ENCODE peak calls at places on chromosomes 11 and 22, in six cellular contexts. Y, U, J, D, V and Q are unnamed samples.
A peak's percentile ranks its signal among the peaks of the same experiment; 100 is the strongest.

GRCh38 chr11:134024420-134025085 is 44.3 kb upstream of the JAM3 start:
- DNase-seq in Y (no peak), V (no peak), D (no peak), J (no peak), U (peak; percentile 49), Q (peak; percentile 87)

GRCh38 chr11:57567512-57568329 is at the start of gene UBE2L6:
- DNase-seq in V (peak; percentile 67), J (peak; percentile 70), U (peak; percentile 8), Y (peak; percentile 71), D (no peak), Q (no peak)

GRCh38 chr11:118918128-118918685 is 7.5 kb downstream of the BCL9L start:
- DNase-seq in V (peak; percentile 58), U (peak; percentile 89), J (peak; percentile 84), D (no peak), Y (peak; percentile 92), Q (peak; percentile 70)

GRCh38 chr22:48171294-48171693 is 1408.8 kb downstream of the TBC1D22A start:
- DNase-seq in J (no peak), Y (no peak), U (no peak), D (no peak), V (no peak), Q (no peak)

GRCh38 chr22:44955102-44955501 is 54.7 kb downstream of the PHF21B start:
- DNase-seq in D (no peak), J (no peak), U (no peak), V (no peak), Y (no peak), Q (no peak)

GRCh38 chr22:44455151-44455962 is 42.7 kb downstream of the RTL6 start:
- DNase-seq in U (no peak), J (no peak), Y (no peak), V (peak; percentile 54), D (no peak), Q (peak; percentile 3)

GRCh38 chr22:23116506-23117263 is 25.1 kb downstream of the RSPH14 start:
- DNase-seq in Y (no peak), V (no peak), U (no peak), D (no peak), J (no peak), Q (no peak)

GRCh38 chr11:67484847-67485311 is 2.1 kb downstream of the AIP start:
- DNase-seq in U (no peak), V (peak; percentile 59), J (no peak), Y (peak; percentile 62), D (no peak), Q (no peak)

GRCh38 chr11:134439181-134439580 is 27.1 kb upstream of the B3GAT1 start:
- DNase-seq in D (no peak), U (no peak), J (no peak), Y (no peak), V (no peak), Q (no peak)

GRCh38 chr11:19519912-19520641 is 192.6 kb upstream of the NAV2 start:
- DNase-seq in Y (no peak), U (no peak), V (no peak), D (no peak), J (no peak), Q (no peak)

GRCh38 chr11:56577621-56578020 is at the start of gene OR5M10:
- DNase-seq in U (no peak), V (no peak), J (no peak), Y (no peak), D (no peak), Q (no peak)

GRCh38 chr22:34437140-34437539 is 516.9 kb upstream of the LARGE1 start:
- DNase-seq in V (no peak), J (no peak), D (no peak), Y (no peak), U (no peak), Q (no peak)

GRCh38 chr11:128929991-128930390 is 12.7 kb downstream of the TP53AIP1 start:
- DNase-seq in V (no peak), U (peak; percentile 77), Y (no peak), D (no peak), J (no peak), Q (no peak)

GRCh38 chr11:11787305-11788066 is 54.3 kb upstream of the USP47 start:
- DNase-seq in J (peak; percentile 55), V (peak; percentile 74), Y (peak; percentile 79), U (peak; percentile 22), D (no peak), Q (peak; percentile 67)

GRCh38 chr11:10490398-10491232 is 35.6 kb downstream of the AMPD3 start:
- DNase-seq in V (no peak), U (peak; percentile 95), D (peak; percentile 94), J (peak; percentile 99), Y (peak; percentile 92), Q (peak; percentile 71)

GRCh38 chr11:66337103-66337899 is 1.1 kb upstream of the RIN1 start:
- DNase-seq in U (peak; percentile 53), V (no peak), D (no peak), Y (no peak), J (no peak), Q (no peak)

GRCh38 chr11:114774599-114775365 is 96.5 kb downstream of the NXPE2 start:
- DNase-seq in Y (no peak), V (no peak), J (peak; percentile 29), D (no peak), U (peak; percentile 21), Q (peak; percentile 12)

GRCh38 chr11:79546366-79546765 is 105.5 kb upstream of the TENM4 start:
- DNase-seq in D (no peak), J (no peak), U (no peak), V (no peak), Y (no peak), Q (peak; percentile 58)

GRCh38 chr11:76162336-76163288 is 43.7 kb downstream of the WNT11 start:
- DNase-seq in Y (no peak), J (no peak), U (no peak), D (no peak), V (no peak), Q (no peak)

GRCh38 chr22:35904752-35905151 is 123.9 kb downstream of the RBFOX2 start:
- DNase-seq in V (no peak), Y (no peak), D (no peak), U (no peak), J (no peak), Q (no peak)

GRCh38 chr11:128892866-128893565 is 1.9 kb downstream of the KCNJ5 start:
- DNase-seq in U (no peak), Y (no peak), D (no peak), V (no peak), J (no peak), Q (peak; percentile 55)

GRCh38 chr11:7495997-7496545 is 10.8 kb downstream of the OLFML1 start:
- DNase-seq in D (no peak), J (peak; percentile 38), V (no peak), Y (no peak), U (no peak), Q (no peak)

GRCh38 chr11:67558084-67558772 is 25.4 kb upstream of the GSTP1 start:
- DNase-seq in U (peak; percentile 9), D (no peak), V (no peak), Y (no peak), J (no peak), Q (no peak)

GRCh38 chr11:22730319-22730718 is 63.9 kb downstream of the GAS2 start:
- DNase-seq in U (no peak), J (no peak), Y (no peak), D (no peak), V (no peak), Q (peak; percentile 52)
- TF ChIP-seq CTCF in U (no peak), J (no peak), Y (no peak), D (no peak), V (no peak), Q (peak; percentile 8)

GRCh38 chr22:46736705-46737104 is 1.3 kb downstream of the CERK start:
- DNase-seq in U (no peak), D (no peak), Y (no peak), J (no peak), V (no peak), Q (no peak)

GRCh38 chr22:46737105-46737975 is 712 bp downstream of the CERK start:
- DNase-seq in U (peak; percentile 22), D (no peak), V (peak; percentile 47), Y (no peak), J (no peak), Q (no peak)

GRCh38 chr22:46734830-46735453 is 3.1 kb downstream of the CERK start:
- DNase-seq in U (no peak), V (peak; percentile 72), D (no peak), Y (no peak), J (no peak), Q (no peak)

GRCh38 chr22:46737976-46738641 is at the start of gene CERK:
- DNase-seq in V (peak; percentile 76), D (no peak), J (peak; percentile 80), U (peak; percentile 44), Y (peak; percentile 89), Q (no peak)

GRCh38 chr22:46735747-46736608 is 2.1 kb downstream of the CERK start:
- DNase-seq in U (no peak), D (no peak), V (no peak), J (no peak), Y (no peak), Q (no peak)
- H3K4me3 ChIP-seq in U (peak overlapping the region; percentile 27), D (no peak overlapping the region), V (peak overlapping the region; percentile 59), J (peak overlapping the region; percentile 86), Y (peak overlapping the region; percentile 85), Q (no peak overlapping the region)

GRCh38 chr11:72010529-72011233 is 12.0 kb downstream of the IL18BP start:
- DNase-seq in Y (no peak), V (no peak), D (no peak), J (no peak), U (no peak), Q (no peak)
- H3K36me3 ChIP-seq in Y (peaks cover 98% of the 10 kb centered on the region), V (peaks cover 98% of the 10 kb centered on the region), D (peaks cover 16% of the 10 kb centered on the region), J (no peaks in the 10 kb centered on the region), U (peaks cover 60% of the 10 kb centered on the region), Q (peaks cover 77% of the 10 kb centered on the region)

DNA sequence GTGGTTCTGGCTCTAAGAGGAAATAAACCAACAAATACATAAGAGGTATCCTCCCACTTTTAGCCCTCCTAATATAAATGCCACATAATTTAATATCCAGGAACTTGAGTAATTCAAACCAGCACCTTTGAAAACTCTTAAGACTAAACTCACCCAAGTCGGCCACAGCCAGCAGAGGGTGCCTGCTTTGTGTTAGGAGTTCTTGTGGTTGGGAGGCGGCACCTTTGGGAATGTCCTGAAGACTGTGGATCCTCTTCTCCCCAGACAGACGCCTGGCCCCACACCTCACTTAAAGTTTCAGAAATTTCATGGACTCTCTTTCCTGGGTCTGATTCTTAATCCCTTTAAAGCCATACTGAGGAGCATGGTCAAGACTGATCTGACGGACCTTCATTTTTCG is 169.0 kb downstream of the TBC1D22A start:
- DNase-seq in Y (no peak), V (no peak), D (no peak), J (no peak), U (peak; percentile 53), Q (peak; percentile 35)
- TF ChIP-seq CTCF in Y (no peak), V (no peak), D (peak; percentile 21), J (no peak), U (peak; percentile 18), Q (peak; percentile 31)

GRCh38 chr11:37748641-37749040 is 1150.6 kb upstream of the RAG2 start:
- DNase-seq in J (no peak), U (peak; percentile 34), D (no peak), Y (no peak), V (no peak), Q (peak; percentile 27)

GRCh38 chr11:37747121-37747520 is 1149.1 kb upstream of the RAG2 start:
- DNase-seq in U (peak; percentile 44), J (no peak), D (no peak), V (no peak), Y (no peak), Q (no peak)
- H3K4me3 ChIP-seq in U (no peak overlapping the region), J (no peak overlapping the region), D (no peak overlapping the region), V (no peak overlapping the region), Y (no peak overlapping the region), Q (no peak overlapping the region)

GRCh38 chr11:108289699-108290098 is 66.8 kb downstream of the ATM start:
- DNase-seq in V (no peak), D (no peak), Y (no peak), U (no peak), J (no peak), Q (no peak)
- H3K36me3 ChIP-seq in V (peaks cover 64% of the 10 kb centered on the region), D (no peaks in the 10 kb centered on the region), Y (peaks cover 54% of the 10 kb centered on the region), U (peaks cover 9% of the 10 kb centered on the region), J (no peaks in the 10 kb centered on the region), Q (no peaks in the 10 kb centered on the region)